ENCODE peak calls at places on chromosome 2, in eight cellular contexts. K, Q, S, E, J, C, L and V are unnamed samples.

GRCh38 chr2:54404270-54404669 is 51.9 kb upstream of the SPTBN1 start:
- DNase-seq in K (peak), L (no peak), E (no peak), S (no peak), C (no peak), J (no peak), Q (no peak), V (no peak)

GRCh38 chr2:164657129-164657528 is 35.8 kb upstream of the GRB14 start:
- DNase-seq in Q (no peak), K (no peak), C (no peak), S (no peak), J (no peak), E (no peak), L (no peak), V (no peak)

GRCh38 chr2:73611193-73611592 is 31.0 kb downstream of the NAT8 start:
- DNase-seq in Q (no peak), L (no peak), C (no peak), J (no peak), E (no peak), K (no peak), S (no peak), V (no peak)

GRCh38 chr2:105510761-105511669 is 112.2 kb upstream of the FHL2 start:
- DNase-seq in S (no peak), Q (no peak), C (no peak), L (no peak), J (no peak), E (no peak), K (no peak), V (no peak)

GRCh38 chr2:74385396-74385795 is 5.3 kb upstream of the DCTN1 start:
- DNase-seq in S (peak), Q (no peak), L (no peak), E (no peak), J (no peak), C (no peak), K (no peak), V (peak)

GRCh38 chr2:28406276-28407096 is 13.8 kb downstream of the FOSL2 start:
- DNase-seq in K (no peak), S (no peak), E (no peak), Q (no peak), J (peak), L (no peak), C (peak), V (no peak)

GRCh38 chr2:16012626-16013501 is 72.5 kb downstream of the MYCN start:
- DNase-seq in E (peak), S (peak), J (no peak), C (no peak), K (no peak), Q (no peak), L (peak), V (peak)

GRCh38 chr2:170170281-170171035 is 7.5 kb upstream of the MYO3B start:
- DNase-seq in E (no peak), L (no peak), K (no peak), Q (no peak), C (no peak), S (no peak), J (no peak), V (no peak)

GRCh38 chr2:23283653-23284052 is 101.3 kb upstream of the KLHL29 start:
- DNase-seq in C (no peak), E (no peak), L (no peak), Q (no peak), K (no peak), J (no peak), S (no peak), V (no peak)

GRCh38 chr2:101149241-101150192 is 1.7 kb downstream of the TBC1D8 start:
- DNase-seq in S (no peak), Q (peak), E (peak), L (no peak), K (no peak), J (no peak), C (no peak), V (no peak)

GRCh38 chr2:29124504-29124903 is 9.3 kb downstream of the CLIP4 start:
- DNase-seq in L (no peak), C (no peak), J (no peak), S (no peak), Q (no peak), E (no peak), K (no peak), V (no peak)

GRCh38 chr2:129763190-129763846 is 216.1 kb upstream of the RAB6C start:
- DNase-seq in L (no peak), C (no peak), K (no peak), Q (no peak), E (no peak), J (no peak), S (no peak), V (no peak)

GRCh38 chr2:224160917-224161316 is 121.8 kb upstream of the SERPINE2 start:
- DNase-seq in J (no peak), C (no peak), K (no peak), L (no peak), E (no peak), S (no peak), Q (no peak), V (no peak)

GRCh38 chr2:130341562-130342019 is 1.1 kb upstream of the IMP4 start:
- DNase-seq in L (no peak), S (no peak), Q (no peak), J (no peak), E (no peak), C (no peak), K (peak), V (no peak)

GRCh38 chr2:234211797-234212196 is 161.3 kb downstream of the SPP2 start:
- DNase-seq in S (no peak), C (no peak), Q (no peak), L (no peak), J (no peak), K (no peak), E (no peak), V (no peak)

GRCh38 chr2:136154384-136154783 is 36.4 kb upstream of the CXCR4 start:
- DNase-seq in S (no peak), J (no peak), L (no peak), K (no peak), C (no peak), E (no peak), Q (no peak), V (no peak)

GRCh38 chr2:121666042-121666441 is 16.8 kb upstream of the CLASP1 start:
- DNase-seq in E (no peak), C (no peak), S (no peak), K (no peak), L (no peak), Q (no peak), J (no peak), V (no peak)

GRCh38 chr2:5060956-5061355 is 631.2 kb upstream of the SOX11 start:
- DNase-seq in S (no peak), Q (no peak), E (no peak), L (no peak), C (no peak), K (no peak), J (no peak), V (no peak)

GRCh38 chr2:231411237-231411636 is 15.7 kb downstream of the B3GNT7 start:
- DNase-seq in Q (no peak), L (no peak), J (no peak), S (no peak), K (no peak), C (no peak), E (no peak), V (no peak)

GRCh38 chr2:167438206-167438605 is 549.9 kb downstream of the XIRP2 start:
- DNase-seq in E (no peak), S (no peak), C (no peak), J (no peak), L (no peak), K (peak), Q (no peak), V (no peak)

GRCh38 chr2:178111743-178112142 is 494 bp upstream of the RBM45 start:
- DNase-seq in K (no peak), C (no peak), S (no peak), J (no peak), Q (no peak), L (no peak), E (no peak), V (no peak)

GRCh38 chr2:41937464-41937861 is 110.4 kb upstream of the PKDCC start:
- DNase-seq in S (no peak), J (no peak), E (peak), K (peak), Q (no peak), L (no peak), C (no peak), V (no peak)

GRCh38 chr2:209160800-209161588 is 262.9 kb upstream of the MAP2 start:
- DNase-seq in S (no peak), E (no peak), C (no peak), Q (no peak), J (no peak), L (no peak), K (no peak), V (no peak)

GRCh38 chr2:33136056-33136455 is 189.3 kb downstream of the LTBP1 start:
- DNase-seq in L (no peak), J (no peak), C (no peak), Q (no peak), K (no peak), E (no peak), S (no peak), V (no peak)

GRCh38 chr2:193824474-193824873 is 1629.7 kb upstream of the TMEFF2 start:
- DNase-seq in L (no peak), E (no peak), J (no peak), Q (no peak), C (no peak), K (peak), S (no peak), V (no peak)

GRCh38 chr2:184780384-184780783 is 182.1 kb downstream of the ZNF804A start:
- DNase-seq in Q (no peak), J (no peak), C (no peak), E (no peak), L (no peak), S (no peak), K (no peak), V (no peak)

GRCh38 chr2:212845941-212846340 is 305.5 kb downstream of the IKZF2 start:
- DNase-seq in K (no peak), L (no peak), S (no peak), E (no peak), J (no peak), Q (no peak), C (no peak), V (no peak)

GRCh38 chr2:52475600-52475999 is 1292.0 kb upstream of the CHAC2 start:
- DNase-seq in Q (no peak), L (no peak), J (no peak), C (no peak), S (no peak), K (no peak), E (no peak), V (no peak)

GRCh38 chr2:30926606-30927005 is 119.4 kb upstream of the CAPN13 start:
- DNase-seq in C (no peak), E (no peak), S (no peak), K (no peak), J (no peak), Q (no peak), L (no peak), V (no peak)

GRCh38 chr2:122656403-122656802 is 901.0 kb downstream of the TSN start:
- DNase-seq in C (no peak), Q (no peak), J (no peak), E (no peak), S (no peak), K (no peak), L (no peak), V (no peak)

GRCh38 chr2:1756456-1756855 is 12.1 kb upstream of the PXDN start:
- DNase-seq in J (no peak), C (no peak), K (no peak), E (no peak), Q (no peak), S (no peak), L (no peak), V (no peak)